ENCODE peak calls at places on chromosome 20, in ten cellular contexts. Z, L, P, F, N, V, R, J, S and E are unnamed samples. For H3K4me1, the result is how much of the 10 kb centered on the place peaks cover.

GRCh38 chr20:35463455-35464300 is 8.3 kb downstream of the CEP250 start:
- DNase-seq in S (peak), L (no peak), J (peak), F (peak), P (no peak), R (no peak), N (no peak), Z (peak), V (peak), E (peak)

GRCh38 chr20:64109831-64110391 is 2.5 kb upstream of the NPBWR2 start:
- DNase-seq in P (no peak), V (no peak), N (no peak), F (no peak), R (peak), J (no peak), L (no peak), S (peak), Z (peak), E (no peak)

GRCh38 chr20:24995741-24996448 is 3.3 kb upstream of the APMAP start:
- DNase-seq in P (peak), L (no peak), R (peak), N (no peak), V (no peak), J (no peak), S (no peak), F (no peak), Z (no peak), E (no peak)

GRCh38 chr20:63253438-63254236 is 626 bp downstream of the NKAIN4 start:
- DNase-seq in S (no peak), R (no peak), N (no peak), F (no peak), V (no peak), P (no peak), J (no peak), L (no peak), Z (no peak), E (no peak)

GRCh38 chr20:41048475-41049242 is 20.0 kb downstream of the TOP1 start:
- DNase-seq in L (no peak), R (no peak), F (no peak), J (no peak), V (no peak), N (no peak), S (no peak), Z (no peak), P (no peak), E (no peak)

GRCh38 chr20:12966468-12967085 is 42.2 kb upstream of the SPTLC3 start:
- DNase-seq in P (no peak), J (peak), V (no peak), S (no peak), R (no peak), L (no peak), N (no peak), Z (no peak), F (no peak), E (no peak)

GRCh38 chr20:42191140-42191860 is 573.1 kb upstream of the CHD6 start:
- DNase-seq in Z (no peak), S (no peak), V (no peak), L (no peak), N (no peak), R (no peak), F (no peak), P (no peak), J (no peak), E (no peak)

GRCh38 chr20:17761612-17762011 is 61.8 kb downstream of the BANF2 start:
- DNase-seq in V (no peak), P (no peak), R (no peak), N (no peak), S (no peak), J (no peak), L (no peak), F (no peak), Z (no peak), E (no peak)

GRCh38 chr20:24842591-24843442 is 106.3 kb upstream of the CST7 start:
- DNase-seq in F (no peak), P (no peak), S (peak), R (no peak), V (peak), N (no peak), L (no peak), Z (no peak), J (no peak), E (no peak)

GRCh38 chr20:64077094-64077493 is 2.2 kb downstream of the RGS19 start:
- DNase-seq in R (no peak), P (peak), L (no peak), N (no peak), F (no peak), V (no peak), J (no peak), S (peak), Z (no peak), E (no peak)

DNA sequence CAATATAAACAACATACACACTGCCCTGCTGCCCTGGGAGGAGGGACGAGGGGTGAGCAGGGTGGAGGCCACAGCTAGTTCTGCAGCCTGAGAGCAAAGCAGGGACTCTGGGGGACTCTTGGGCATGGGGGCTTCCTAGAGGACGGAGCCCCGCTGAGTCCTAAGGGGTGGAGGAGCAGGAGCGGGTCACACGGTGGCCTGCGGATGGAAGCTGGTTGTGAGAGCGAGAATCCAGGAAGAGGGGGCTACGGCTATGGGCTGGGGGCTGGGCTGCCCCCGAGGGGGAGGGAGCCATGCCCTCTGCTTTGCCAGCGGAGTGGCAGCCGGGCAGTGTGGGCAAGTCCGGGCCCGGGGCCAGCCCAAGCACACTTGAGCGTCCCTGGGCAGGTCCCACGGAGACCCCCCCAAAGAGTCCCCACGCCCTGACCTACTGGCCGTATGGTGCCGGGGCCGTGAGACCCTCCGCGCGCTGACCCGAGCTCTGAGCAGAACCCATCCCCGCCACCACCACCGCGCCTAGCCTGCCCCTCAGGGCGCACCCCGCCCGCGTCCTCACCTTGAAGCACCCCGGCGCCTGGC is 369 bp downstream of the ADAM33 start:
- DNase-seq in R (no peak), P (no peak), J (no peak), V (no peak), S (no peak), N (no peak), F (no peak), Z (no peak), L (no peak), E (no peak)
- H3K27ac ChIP-seq in R (peak), P (no peak), J (no peak), V (no peak), S (peak), N (peak), F (no peak), Z (peak), L (peak), E (peak)

DNA sequence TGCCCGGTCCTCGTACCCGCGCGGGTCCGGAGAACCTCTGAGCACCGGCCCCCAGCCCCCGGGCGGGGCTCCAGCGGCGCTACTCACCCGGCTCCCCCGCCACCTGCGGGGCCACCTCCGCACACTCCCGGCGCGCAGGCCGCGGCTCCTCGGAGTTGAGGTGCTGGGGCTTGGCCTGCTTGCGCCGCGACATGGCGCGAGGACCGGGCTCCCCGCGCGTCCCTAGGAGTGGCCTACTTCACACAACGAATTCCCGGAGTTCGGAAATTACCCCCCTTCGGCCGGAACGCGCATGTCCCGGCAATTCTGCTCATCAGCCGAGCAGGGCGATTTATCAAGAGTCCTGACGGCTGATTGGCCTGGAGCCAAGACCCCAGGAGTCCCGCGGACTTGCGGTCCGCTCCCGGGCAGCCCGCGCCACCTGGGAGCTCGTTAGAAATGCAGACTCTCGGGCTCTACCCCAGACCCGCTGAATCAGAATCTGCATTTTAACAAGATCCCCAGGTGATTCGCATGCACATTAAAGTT is 86.5 kb downstream of the ZFP64 start:
- DNase-seq in Z (no peak), F (no peak), L (no peak), N (no peak), S (no peak), P (no peak), J (peak), R (no peak), V (peak), E (no peak)
- TF ChIP-seq POLR2A in Z (no peak), F (no peak), L (no peak), N (no peak), S (no peak), P (no peak), J (no peak), R (no peak), V (no peak), E (no peak)

DNA sequence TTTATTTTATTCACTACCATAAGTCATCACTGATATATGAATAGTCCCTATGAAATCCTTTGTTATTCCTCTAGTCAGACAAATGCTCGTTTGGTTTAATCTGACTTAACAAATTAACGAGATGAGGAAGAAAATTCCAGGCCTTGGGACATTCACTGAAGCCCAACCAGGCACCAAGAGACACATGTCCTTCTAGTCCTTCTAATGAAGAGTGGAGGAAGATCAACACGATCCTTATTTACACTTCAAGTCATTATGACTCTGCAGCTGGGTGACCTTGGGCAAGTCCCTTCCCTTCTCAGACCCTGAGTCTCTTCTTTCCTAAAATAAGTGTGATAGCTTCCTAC is 117.5 kb downstream of the CEBPB start:
- DNase-seq in P (no peak), Z (no peak), R (no peak), S (no peak), F (no peak), L (no peak), V (no peak), J (no peak), N (no peak), E (no peak)
- H3K4me1 ChIP-seq in P (under half), Z (half or more), R (half or more), S (half or more), F (under half), L (half or more), V (half or more), J (half or more), N (half or more), E (under half)

GRCh38 chr20:49566401-49566800 is 1.5 kb downstream of the PTGIS start:
- DNase-seq in V (no peak), R (no peak), Z (no peak), S (no peak), L (no peak), P (no peak), N (no peak), J (peak), F (no peak), E (no peak)
- H3K27ac ChIP-seq in V (no peak), R (peak), Z (peak), S (peak), L (peak), P (no peak), N (no peak), J (peak), F (no peak), E (peak)

GRCh38 chr20:49282584-49283171 is 4.8 kb upstream of the ZNFX1 start:
- DNase-seq in J (no peak), V (no peak), Z (no peak), N (no peak), R (no peak), S (no peak), L (no peak), F (no peak), P (no peak), E (no peak)

GRCh38 chr20:49285233-49285668 is 7.4 kb upstream of the ZNFX1 start:
- DNase-seq in J (no peak), Z (no peak), P (no peak), N (no peak), L (no peak), S (no peak), R (no peak), F (no peak), V (no peak), E (no peak)

GRCh38 chr20:49283176-49283702 is 5.4 kb upstream of the ZNFX1 start:
- DNase-seq in J (no peak), R (no peak), N (no peak), V (no peak), S (no peak), F (no peak), L (no peak), Z (no peak), P (no peak), E (no peak)

GRCh38 chr20:49284818-49285217 is 7.0 kb upstream of the ZNFX1 start:
- DNase-seq in V (no peak), Z (no peak), F (no peak), N (no peak), L (no peak), J (no peak), P (no peak), S (no peak), R (no peak), E (no peak)

DNA sequence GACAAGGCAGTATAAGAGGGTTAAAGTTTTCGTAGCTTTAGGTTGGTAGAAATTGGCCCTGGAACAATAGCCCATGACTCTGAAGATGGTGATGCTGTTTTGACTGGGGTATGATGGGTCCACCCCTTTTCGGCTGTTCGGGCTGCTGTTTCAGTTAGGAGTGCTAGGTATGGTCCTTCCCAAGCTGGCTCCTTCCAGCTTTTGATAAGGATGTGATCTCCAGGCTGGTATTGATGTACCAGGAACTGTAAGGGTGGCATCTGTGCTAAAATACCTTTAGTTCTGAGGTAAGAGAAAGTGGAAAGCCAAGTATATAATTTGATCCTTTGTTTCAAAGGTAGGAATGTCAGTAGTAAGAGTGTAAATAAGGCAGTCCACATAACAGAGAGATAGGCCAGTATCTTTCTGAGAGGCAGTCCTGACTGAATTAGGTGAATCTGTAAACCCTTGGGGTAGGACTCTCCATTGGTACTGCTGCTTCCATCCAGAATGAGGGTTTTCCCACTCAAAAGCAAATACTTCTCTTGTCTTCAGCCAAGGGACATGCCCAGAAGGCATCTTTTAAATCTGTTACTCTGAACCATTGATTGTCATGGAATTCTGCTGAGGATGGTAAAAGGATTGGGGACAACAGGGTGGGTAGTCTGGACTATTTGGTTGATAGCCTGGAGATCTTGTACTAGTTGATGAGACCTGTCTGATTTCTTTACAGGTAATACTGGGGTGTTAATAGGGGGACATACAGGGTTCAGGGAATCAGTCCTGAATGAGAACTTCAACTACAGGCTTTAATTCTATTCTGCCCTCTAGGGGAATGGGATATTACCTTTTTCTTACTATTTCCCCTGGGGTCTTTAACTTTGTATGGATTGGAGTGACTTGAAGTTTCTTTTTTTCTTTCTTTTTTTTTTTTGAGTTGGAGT is 6.1 kb upstream of the ZNFX1 start:
- DNase-seq in L (no peak), V (no peak), S (no peak), F (no peak), Z (no peak), R (no peak), N (no peak), P (no peak), J (no peak), E (no peak)
- TF ChIP-seq POLR2A in L (no peak), V (no peak), S (no peak), F (peak), Z (no peak), R (no peak), N (no peak), P (no peak), J (peak), E (no peak)

GRCh38 chr20:10554285-10554684 is 119.2 kb downstream of the SLX4IP start:
- DNase-seq in F (no peak), L (no peak), N (no peak), J (no peak), R (no peak), V (no peak), Z (no peak), S (no peak), P (no peak), E (no peak)

GRCh38 chr20:10551732-10552724 is 116.9 kb downstream of the SLX4IP start:
- DNase-seq in S (no peak), N (no peak), J (no peak), L (no peak), Z (no peak), R (no peak), P (no peak), F (no peak), V (no peak), E (no peak)

GRCh38 chr20:10555865-10556308 is 117.9 kb downstream of the JAG1 start:
- DNase-seq in N (no peak), V (no peak), S (no peak), Z (no peak), R (no peak), P (no peak), F (no peak), J (peak), L (no peak), E (no peak)

GRCh38 chr20:10555393-10555792 is 118.4 kb downstream of the JAG1 start:
- DNase-seq in S (no peak), Z (no peak), L (no peak), V (no peak), N (no peak), P (no peak), R (no peak), F (no peak), J (no peak), E (no peak)

GRCh38 chr20:10553326-10553984 is 118.3 kb downstream of the SLX4IP start:
- DNase-seq in S (peak), Z (peak), N (peak), V (peak), F (peak), J (peak), R (peak), P (no peak), L (no peak), E (peak)
- H3K4me1 ChIP-seq in S (under half), Z (under half), N (under half), V (half or more), F (under half), J (under half), R (under half), P (under half), L (half or more), E (under half)

GRCh38 chr20:44033344-44033743 is 118.7 kb downstream of the TOX2 start:
- DNase-seq in N (no peak), S (no peak), P (no peak), L (no peak), F (no peak), J (peak), R (no peak), V (no peak), Z (no peak), E (no peak)

GRCh38 chr20:44031001-44031574 is 116.4 kb downstream of the TOX2 start:
- DNase-seq in Z (no peak), S (no peak), P (no peak), R (no peak), L (no peak), V (no peak), F (no peak), N (peak), J (no peak), E (no peak)

GRCh38 chr20:44032583-44033138 is 118.0 kb downstream of the TOX2 start:
- DNase-seq in R (no peak), V (no peak), F (no peak), Z (no peak), J (no peak), L (no peak), N (no peak), P (no peak), S (no peak), E (no peak)

GRCh38 chr20:44030394-44030793 is 115.7 kb downstream of the TOX2 start:
- DNase-seq in S (no peak), N (no peak), R (no peak), Z (peak), J (no peak), P (no peak), F (no peak), L (no peak), V (no peak), E (no peak)

DNA sequence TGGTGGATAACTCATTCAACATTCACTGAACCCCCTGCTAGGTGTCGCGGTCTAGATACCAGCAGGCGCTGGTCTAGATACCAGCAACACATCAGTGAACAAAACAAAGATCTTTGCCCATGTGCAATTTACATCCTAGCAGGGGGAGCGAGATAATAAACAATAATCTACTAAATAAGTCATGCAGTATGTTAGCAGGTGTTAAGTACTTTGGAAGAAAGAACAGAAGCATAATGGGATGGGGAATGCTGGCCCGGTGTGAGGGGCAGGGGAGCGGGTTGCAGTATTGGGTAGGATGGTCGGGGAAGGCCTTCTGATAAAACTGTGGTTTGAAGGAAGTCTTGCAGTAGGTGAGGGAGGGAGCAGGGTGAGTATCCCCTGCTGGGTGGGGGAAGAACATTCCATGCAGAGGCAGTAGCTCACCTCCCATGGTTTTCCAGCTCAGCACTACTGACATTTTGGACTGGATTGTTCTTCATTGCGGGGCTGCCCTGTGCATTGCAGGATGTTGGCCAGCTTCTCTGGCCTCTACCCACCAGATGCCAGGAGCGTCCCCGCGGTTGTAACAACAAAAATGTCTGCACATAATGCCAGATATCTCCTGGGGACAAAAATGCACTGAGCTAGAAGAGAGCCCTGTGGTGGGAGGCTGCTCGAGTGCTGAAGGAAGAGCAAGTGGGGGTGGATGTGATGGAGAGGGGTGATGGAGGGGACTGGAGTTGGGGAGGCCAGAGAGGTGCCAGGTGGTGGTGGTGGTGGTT is 117.3 kb downstream of the TOX2 start:
- DNase-seq in P (no peak), J (no peak), F (no peak), Z (no peak), L (no peak), N (no peak), V (no peak), R (no peak), S (no peak), E (no peak)
- H3K27ac ChIP-seq in P (no peak), J (no peak), F (no peak), Z (no peak), L (no peak), N (no peak), V (no peak), R (no peak), S (no peak), E (no peak)